ENCODE peak calls at places on chromosomes 2 and 18, in seven cellular contexts. Q is endodermal cell, G is AG04450, S is epithelial cell of esophagus, L is pancreas, W is tibial artery, F is fibroblast of lung. Z is an unnamed sample.
A peak's percentile ranks its signal among the peaks of the same experiment; 100 is the strongest.

GRCh38 chr2:220434365-220434764 is 806.9 kb downstream of the SLC4A3 start:
- DNase-seq in Q (no peak), G (peak; percentile 65), S (peak; percentile 67), L (no peak), W (no peak), F (peak; percentile 87), Z (peak; percentile 55)

GRCh38 chr2:26572589-26572988 is 68.6 kb downstream of the CIB4 start:
- DNase-seq in Q (peak; percentile 68), G (no peak), S (no peak), L (no peak), W (no peak), F (no peak), Z (no peak)

GRCh38 chr2:34719195-34719594 is 1120.1 kb upstream of the FAM98A start:
- DNase-seq in Q (no peak), G (no peak), S (no peak), L (no peak), W (no peak), F (no peak), Z (no peak)

GRCh38 chr18:5285326-5285725 is 10.2 kb downstream of the ZBTB14 start:
- DNase-seq in Q (no peak), G (no peak), S (no peak), L (no peak), W (no peak), F (no peak), Z (no peak)

GRCh38 chr2:215622836-215623235 is 187.0 kb upstream of the FN1 start:
- DNase-seq in Q (no peak), G (no peak), S (no peak), L (no peak), W (no peak), F (peak; percentile 51), Z (no peak)

GRCh38 chr18:31614044-31614443 is 22.4 kb downstream of the TTR start:
- DNase-seq in Q (no peak), G (no peak), S (no peak), L (no peak), W (no peak), F (no peak), Z (no peak)

GRCh38 chr18:57002627-57003026 is 144.3 kb upstream of the BOD1L2 start:
- DNase-seq in Q (no peak), G (no peak), S (no peak), L (no peak), W (no peak), F (no peak), Z (no peak)

GRCh38 chr18:13216732-13217465 is 1.7 kb upstream of the LDLRAD4 start:
- DNase-seq in Q (peak; percentile 80), G (no peak), S (no peak), L (no peak), W (peak; percentile 43), F (no peak), Z (peak; percentile 26)

GRCh38 chr2:96251721-96252292 is 14.0 kb downstream of the TMEM127 start:
- DNase-seq in Q (peak; percentile 75), G (peak; percentile 85), S (no peak), L (peak; percentile 57), W (peak; percentile 83), F (peak; percentile 93), Z (peak; percentile 89)

GRCh38 chr2:207744451-207744850 is 25.3 kb downstream of the FZD5 start:
- DNase-seq in Q (no peak), G (no peak), S (no peak), L (no peak), W (no peak), F (no peak), Z (no peak)

GRCh38 chr2:50346104-50346503 is 685.8 kb downstream of the NRXN1 start:
- DNase-seq in Q (peak; percentile 81), G (no peak), S (no peak), L (no peak), W (no peak), F (no peak), Z (no peak)

GRCh38 chr2:237483018-237483731 is 3.9 kb upstream of the MLPH start:
- DNase-seq in Q (peak; percentile 68), G (peak; percentile 64), S (peak; percentile 80), L (no peak), W (no peak), F (peak; percentile 86), Z (peak; percentile 44)

GRCh38 chr2:76953733-76954347 is 568.3 kb downstream of the LRRTM4 start:
- DNase-seq in Q (peak; percentile 87), G (peak; percentile 1), S (peak; percentile 48), L (peak; percentile 59), W (no peak), F (peak; percentile 70), Z (no peak)

GRCh38 chr2:47554311-47554905 is 151.5 kb downstream of the MSH2 start:
- DNase-seq in Q (peak; percentile 30), G (no peak), S (no peak), L (no peak), W (no peak), F (no peak), Z (peak; percentile 76)

GRCh38 chr2:24739355-24740025 is 53.7 kb downstream of the PTRHD1 start:
- DNase-seq in Q (no peak), G (no peak), S (no peak), L (no peak), W (no peak), F (no peak), Z (no peak)

DNA sequence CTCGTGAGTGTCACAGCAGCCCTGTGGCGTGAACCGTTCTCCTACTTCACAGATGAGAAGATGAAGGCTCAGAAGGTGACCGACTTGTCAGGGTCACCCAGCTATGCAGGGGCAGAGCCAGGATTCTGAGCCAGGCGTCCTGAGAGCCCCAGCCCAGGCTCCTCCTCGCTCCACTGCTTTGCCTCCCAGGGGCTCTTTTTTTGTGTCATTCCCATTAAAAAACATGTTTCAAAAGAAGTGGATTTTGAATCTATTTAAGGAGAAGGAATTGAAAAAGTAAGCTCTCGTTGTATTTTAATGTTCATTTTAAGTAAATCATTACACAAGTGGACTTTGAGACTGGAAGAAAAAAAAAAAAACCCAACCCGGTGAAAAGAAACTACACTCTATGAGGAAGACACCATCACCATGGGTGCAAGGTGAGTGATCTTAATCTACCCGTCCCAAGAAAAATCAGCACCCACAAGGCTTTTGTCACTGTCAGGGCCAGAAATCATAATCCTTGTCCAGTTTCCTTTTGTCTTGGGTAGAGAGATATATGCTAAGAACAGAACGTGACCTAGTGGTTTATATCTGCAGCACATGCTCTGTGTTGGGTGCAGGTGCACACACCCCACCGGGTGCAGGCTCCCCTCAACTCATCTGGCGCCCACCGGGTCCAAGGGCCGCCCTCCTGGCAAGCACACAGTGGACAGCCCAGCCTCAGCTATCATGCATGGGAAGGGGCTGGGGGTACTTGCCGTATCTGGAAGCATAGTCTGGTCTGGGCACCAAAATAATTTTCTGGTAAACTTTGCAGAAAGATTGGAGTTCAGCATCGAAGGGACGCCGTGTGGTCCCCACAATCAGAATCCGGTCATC is 73.5 kb upstream of the ASB18 start:
- DNase-seq in Q (no peak), G (no peak), S (no peak), L (no peak), W (no peak), F (no peak), Z (no peak)
- H3K4me3 ChIP-seq in Q (no peak overlapping the region), G (no peak overlapping the region), S (no peak overlapping the region), L (no peak overlapping the region), W (no peak overlapping the region), F (no peak overlapping the region), Z (no peak overlapping the region)

DNA sequence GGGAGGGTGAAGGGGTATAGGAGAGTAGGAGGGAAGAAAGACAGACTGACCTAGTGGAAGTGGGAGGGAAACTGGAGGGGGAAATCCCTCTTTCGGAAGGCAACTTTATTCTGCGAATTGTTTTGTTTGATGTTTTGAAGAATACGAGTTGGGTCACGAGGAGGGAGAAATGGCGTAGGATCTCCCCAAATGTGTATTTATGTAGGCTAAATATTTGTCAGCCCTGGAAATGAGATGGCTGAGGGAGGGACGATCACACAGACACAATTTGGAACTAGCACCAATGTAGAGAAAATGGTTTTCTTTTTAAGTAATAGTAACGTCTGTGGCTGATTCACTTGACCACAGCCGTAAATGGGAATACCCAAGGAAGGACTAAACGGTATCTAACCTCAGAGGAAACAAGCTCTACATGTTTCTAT is 172.3 kb downstream of the ICOS start:
- DNase-seq in Q (no peak), G (no peak), S (no peak), L (no peak), W (no peak), F (no peak), Z (no peak)
- H3K4me3 ChIP-seq in Q (no peak overlapping the region), G (no peak overlapping the region), S (no peak overlapping the region), L (no peak overlapping the region), W (no peak overlapping the region), F (no peak overlapping the region), Z (no peak overlapping the region)

DNA sequence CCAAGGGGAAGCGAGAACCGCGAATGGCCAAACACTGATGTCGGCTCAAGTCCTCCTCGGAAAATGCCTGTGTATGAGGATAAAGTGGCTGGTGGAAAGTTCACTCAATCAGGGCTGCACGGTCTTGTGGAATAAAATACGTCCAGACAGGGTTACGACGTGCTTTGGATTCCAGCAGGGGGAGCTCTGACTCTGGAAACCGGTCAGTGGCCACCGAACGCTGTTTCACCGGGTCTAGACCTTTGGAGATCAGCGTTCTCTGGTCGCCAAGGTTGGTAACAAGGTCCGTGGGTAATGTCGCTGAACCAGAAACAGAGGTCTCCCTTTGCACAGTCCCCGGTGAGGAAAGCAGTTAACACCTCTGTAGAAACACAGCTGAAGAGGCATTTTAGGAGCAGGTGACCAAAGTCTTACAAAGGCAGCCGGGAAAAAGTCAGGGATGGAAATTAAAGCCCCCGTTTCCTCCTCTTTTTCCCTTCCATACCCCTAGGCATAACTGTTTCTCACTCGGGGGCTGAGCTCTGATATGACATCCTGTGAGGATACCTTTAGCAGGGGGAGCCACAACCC is 47.8 kb downstream of the CDCA7 start:
- DNase-seq in Q (peak; percentile 93), G (peak; percentile 59), S (peak; percentile 79), L (peak; percentile 84), W (peak; percentile 60), F (peak; percentile 87), Z (peak; percentile 64)
- H3K4me3 ChIP-seq in Q (peak overlapping the region; percentile 37), G (peak overlapping the region; percentile 35), S (no peak overlapping the region), L (no peak overlapping the region), W (no peak overlapping the region), F (no peak overlapping the region), Z (no peak overlapping the region)

GRCh38 chr18:73677458-73677857 is 470.2 kb downstream of the FBXO15 start:
- DNase-seq in Q (no peak), G (no peak), S (no peak), L (no peak), W (no peak), F (no peak), Z (no peak)
- H3K4me3 ChIP-seq in Q (no peak overlapping the region), G (no peak overlapping the region), S (no peak overlapping the region), L (no peak overlapping the region), W (no peak overlapping the region), F (no peak overlapping the region), Z (no peak overlapping the region)

DNA sequence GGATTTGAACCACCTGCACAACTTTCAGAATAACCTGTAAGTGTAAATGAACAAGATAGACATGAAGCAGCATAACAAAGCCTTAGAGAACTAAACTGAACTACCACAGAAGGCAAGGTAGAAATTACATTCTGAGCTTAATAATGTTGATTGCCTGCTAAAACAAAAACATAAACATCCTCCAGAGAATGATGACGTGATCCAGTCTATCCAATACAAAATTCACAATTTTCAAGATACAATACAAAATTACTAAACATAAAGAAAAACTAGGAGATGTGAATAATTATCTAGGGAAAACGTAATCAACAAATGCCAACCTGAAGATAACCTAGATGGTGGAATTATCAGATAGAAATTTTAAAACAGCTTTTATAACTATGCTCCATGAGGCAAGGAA is 40.7 kb upstream of the EGR4 start:
- DNase-seq in Q (no peak), G (no peak), S (no peak), L (no peak), W (no peak), F (no peak), Z (no peak)
- H3K4me3 ChIP-seq in Q (no peak overlapping the region), G (no peak overlapping the region), S (no peak overlapping the region), L (no peak overlapping the region), W (no peak overlapping the region), F (no peak overlapping the region), Z (no peak overlapping the region)

Z was measured in MG63.